ENCODE peak calls at places on chromosomes 1 and 21, in eight cellular contexts. P is Calu3; V is WTC11; U is HAP-1; N is CD8-positive, alpha-beta T cell; X is NCI-H1105 treated with DMSO at 0.1 percent for 48 hours; F is NCI-H2081; W is progenitor cell of endocrine pancreas. K is an unnamed sample.

GRCh38 chr1:154573168-154573510 is 5.6 kb downstream of the CHRNB2 start:
- DNase-seq in U (no peak), P (no peak), W (no peak), F (no peak), N (no peak), X (no peak), V (no peak), K (no peak)

GRCh38 chr1:116915182-116915611 is 5.5 kb downstream of the PTGFRN start:
- DNase-seq in W (no peak), P (peak), X (no peak), F (no peak), V (no peak), U (no peak), N (no peak), K (no peak)

GRCh38 chr1:38872401-38873026 is 634 bp downstream of the MYCBP start:
- DNase-seq in W (no peak), U (peak), N (peak), P (no peak), F (peak), X (peak), V (peak), K (no peak)

GRCh38 chr1:201842472-201843020 is 13.6 kb downstream of the IPO9 start:
- DNase-seq in N (no peak), X (no peak), F (no peak), V (no peak), U (no peak), W (no peak), P (no peak), K (no peak)

GRCh38 chr21:42695324-42696025 is 42.1 kb downstream of the PDE9A start:
- DNase-seq in X (no peak), W (no peak), V (no peak), N (no peak), U (no peak), P (no peak), F (no peak), K (no peak)

GRCh38 chr1:16275591-16275990 is 38.6 kb upstream of the CPLANE2 start:
- DNase-seq in X (no peak), P (no peak), V (no peak), F (no peak), N (no peak), W (no peak), U (no peak), K (no peak)

GRCh38 chr1:51316113-51316763 is 14.1 kb downstream of the TTC39A start:
- DNase-seq in F (peak), X (peak), W (no peak), P (peak), V (no peak), U (no peak), N (no peak), K (no peak)

GRCh38 chr21:14964658-14965057 is 100.1 kb downstream of the NRIP1 start:
- DNase-seq in W (no peak), N (no peak), P (no peak), X (no peak), V (no peak), U (no peak), F (no peak), K (no peak)

GRCh38 chr1:210477328-210477924 is 148.7 kb downstream of the HHAT start:
- DNase-seq in U (peak), F (no peak), N (no peak), P (no peak), W (no peak), X (no peak), V (no peak), K (peak)

GRCh38 chr1:91537281-91538069 is 36.8 kb downstream of the CDC7 start:
- DNase-seq in U (no peak), V (no peak), F (no peak), P (no peak), W (no peak), N (no peak), X (peak), K (no peak)

GRCh38 chr1:85318217-85318616 is 41.8 kb upstream of the BCL10 start:
- DNase-seq in W (no peak), U (no peak), N (no peak), F (no peak), P (no peak), V (no peak), X (no peak), K (no peak)

GRCh38 chr1:44050261-44050660 is 19.0 kb upstream of the SLC6A9 start:
- DNase-seq in W (no peak), P (no peak), V (no peak), U (no peak), F (no peak), N (no peak), X (no peak), K (no peak)

GRCh38 chr1:22750671-22751016 is 40.0 kb downstream of the EPHB2 start:
- DNase-seq in X (no peak), U (no peak), V (no peak), N (no peak), F (peak), W (no peak), P (peak), K (peak)

GRCh38 chr21:43305336-43305665 is 121.6 kb downstream of the SIK1 start:
- DNase-seq in U (no peak), V (no peak), P (no peak), W (no peak), X (no peak), F (no peak), N (no peak), K (no peak)

GRCh38 chr1:189654906-189655305 is 822.8 kb downstream of the BRINP3 start:
- DNase-seq in F (no peak), N (no peak), P (no peak), W (no peak), X (no peak), V (no peak), U (no peak), K (no peak)

GRCh38 chr21:38488640-38489282 is 9.5 kb downstream of the ERG start:
- DNase-seq in W (no peak), U (no peak), P (no peak), F (peak), X (no peak), N (no peak), V (no peak), K (no peak)

GRCh38 chr1:47432071-47433036 is 5.5 kb upstream of the FOXD2 start:
- DNase-seq in X (no peak), U (peak), W (peak), P (no peak), N (peak), F (no peak), V (peak), K (peak)

GRCh38 chr1:87805661-87806376 is 477.1 kb downstream of the LMO4 start:
- DNase-seq in F (no peak), V (no peak), X (no peak), N (no peak), W (no peak), U (peak), P (peak), K (no peak)

GRCh38 chr1:186987065-186987464 is 158.3 kb downstream of the PLA2G4A start:
- DNase-seq in N (no peak), X (no peak), P (no peak), U (no peak), W (no peak), F (no peak), V (no peak), K (no peak)

GRCh38 chr1:110339040-110339426 is at the start of gene RBM15:
- DNase-seq in P (peak), W (peak), F (peak), N (peak), U (peak), X (peak), V (peak), K (peak)

GRCh38 chr1:16677552-16678423 is 11.0 kb upstream of the RNU1-3 start:
- DNase-seq in U (peak), P (peak), X (peak), W (no peak), F (peak), N (peak), V (peak), K (no peak)

GRCh38 chr1:212346586-212346985 is 61.4 kb downstream of the PPP2R5A start:
- DNase-seq in W (no peak), N (no peak), P (no peak), V (no peak), F (no peak), X (no peak), U (no peak), K (no peak)

GRCh38 chr1:2045468-2046224 is 4.6 kb upstream of the PRKCZ start:
- DNase-seq in U (no peak), N (peak), V (no peak), X (no peak), W (no peak), P (no peak), F (no peak), K (no peak)

GRCh38 chr1:171355727-171356126 is 41.7 kb downstream of the FMO4 start:
- DNase-seq in N (no peak), P (no peak), W (no peak), X (no peak), U (no peak), F (no peak), V (no peak), K (no peak)

GRCh38 chr1:111895456-111895855 is 94.0 kb downstream of the KCND3 start:
- DNase-seq in W (no peak), P (no peak), F (no peak), V (peak), X (no peak), N (no peak), U (no peak), K (no peak)

GRCh38 chr1:15994590-15995351 is 9.3 kb upstream of the SRARP start:
- DNase-seq in F (no peak), U (peak), W (no peak), P (peak), N (no peak), V (peak), X (peak), K (peak)

GRCh38 chr21:44455524-44456206 is 355 bp downstream of the LRRC3 start:
- DNase-seq in F (peak), P (peak), W (no peak), V (peak), U (peak), X (peak), N (no peak), K (peak)

GRCh38 chr1:27591622-27592021 is 12.3 kb downstream of the AHDC1 start:
- DNase-seq in P (no peak), W (no peak), N (no peak), X (peak), V (no peak), F (peak), U (peak), K (no peak)

GRCh38 chr1:168477792-168478191 is 66.0 kb downstream of the XCL2 start:
- DNase-seq in V (no peak), N (no peak), X (no peak), P (no peak), U (no peak), W (no peak), F (no peak), K (no peak)

GRCh38 chr1:20439282-20439681 is 46.7 kb downstream of the CAMK2N1 start:
- DNase-seq in F (no peak), P (no peak), N (no peak), X (no peak), W (no peak), U (no peak), V (peak), K (no peak)

GRCh38 chr1:57033222-57034019 is 67.6 kb upstream of the C8B start:
- DNase-seq in W (no peak), X (no peak), P (no peak), N (no peak), F (no peak), V (no peak), U (no peak), K (no peak)

GRCh38 chr1:151739590-151740355 is 18.5 kb downstream of the RIIAD1 start:
- DNase-seq in F (no peak), P (peak), N (no peak), W (no peak), X (no peak), V (no peak), U (no peak), K (peak)

GRCh38 chr1:220093361-220094015 is 444 bp upstream of the IARS2 start:
- DNase-seq in W (no peak), P (no peak), V (no peak), N (no peak), X (no peak), U (no peak), F (peak), K (no peak)

GRCh38 chr1:202597090-202597761 is 113.0 kb downstream of the SYT2 start:
- DNase-seq in X (no peak), V (no peak), W (no peak), U (no peak), F (no peak), N (no peak), P (no peak), K (no peak)

GRCh38 chr1:220956861-220957605 is 77.8 kb downstream of the HLX start:
- DNase-seq in W (no peak), X (no peak), N (no peak), V (no peak), U (no peak), F (no peak), P (no peak), K (no peak)

GRCh38 chr1:231376101-231376500 is 38.0 kb downstream of the SPRTN start:
- DNase-seq in U (no peak), X (no peak), W (no peak), V (no peak), N (no peak), F (no peak), P (no peak), K (no peak)

GRCh38 chr1:204127597-204128242 is 24.1 kb downstream of the ETNK2 start:
- DNase-seq in X (peak), U (peak), P (peak), F (peak), N (no peak), V (peak), W (peak), K (peak)

GRCh38 chr1:18947570-18947969 is 8.9 kb downstream of the IFFO2 start:
- DNase-seq in X (no peak), U (no peak), V (no peak), F (no peak), W (no peak), N (no peak), P (no peak), K (no peak)

GRCh38 chr1:152227310-152227928 is 3.4 kb upstream of the HRNR start:
- DNase-seq in V (no peak), N (no peak), P (no peak), W (no peak), X (no peak), F (no peak), U (no peak), K (peak)

K was measured in T47D.